ENCODE peak calls at places on chromosomes 11 and 22, in four cellular contexts. One of them, this sample, is unnamed.

GRCh38 chr11:32290783-32291182 is 144.6 kb downstream of the WT1 start:
- DNase-seq in transverse colon: no peak
- DNase-seq in HCT116: no peak
- DNase-seq in prostate gland: no peak
- DNase-seq in this sample: no peak

GRCh38 chr11:75554258-75555022 is 7.6 kb upstream of the SERPINH1 start:
- DNase-seq in transverse colon: peak
- DNase-seq in HCT116: no peak
- DNase-seq in prostate gland: peak
- DNase-seq in this sample: no peak

GRCh38 chr11:3341298-3341697 is 37.6 kb downstream of the ZNF195 start:
- DNase-seq in transverse colon: peak
- DNase-seq in HCT116: peak
- DNase-seq in prostate gland: peak
- DNase-seq in this sample: no peak

GRCh38 chr22:32202539-32203180 is 2.2 kb downstream of the RFPL2 start:
- DNase-seq in transverse colon: peak
- DNase-seq in HCT116: peak
- DNase-seq in prostate gland: peak
- DNase-seq in this sample: peak

GRCh38 chr22:30694638-30695350 is at the start of gene OSBP2:
- DNase-seq in transverse colon: peak
- DNase-seq in HCT116: no peak
- DNase-seq in prostate gland: peak
- DNase-seq in this sample: no peak

GRCh38 chr22:49613871-49614270 is 213.8 kb downstream of the BRD1 start:
- DNase-seq in transverse colon: no peak
- DNase-seq in HCT116: no peak
- DNase-seq in prostate gland: no peak
- DNase-seq in this sample: no peak

GRCh38 chr11:68461284-68461861 is 821 bp downstream of the PPP6R3 start:
- DNase-seq in transverse colon: no peak
- DNase-seq in HCT116: no peak
- DNase-seq in prostate gland: no peak
- DNase-seq in this sample: no peak

GRCh38 chr11:83545911-83546310 is 259.7 kb upstream of the CCDC90B start:
- DNase-seq in transverse colon: no peak
- DNase-seq in HCT116: no peak
- DNase-seq in prostate gland: no peak
- DNase-seq in this sample: no peak

GRCh38 chr11:113370634-113371033 is 16.9 kb upstream of the ANKK1 start:
- DNase-seq in transverse colon: no peak
- DNase-seq in HCT116: no peak
- DNase-seq in prostate gland: no peak
- DNase-seq in this sample: no peak

GRCh38 chr11:44319552-44320288 is 9.8 kb upstream of the ALX4 start:
- DNase-seq in transverse colon: no peak
- DNase-seq in HCT116: no peak
- DNase-seq in prostate gland: no peak
- DNase-seq in this sample: no peak

GRCh38 chr11:4991066-4991465 is 3.6 kb upstream of the OR51L1 start:
- DNase-seq in transverse colon: no peak
- DNase-seq in HCT116: no peak
- DNase-seq in prostate gland: no peak
- DNase-seq in this sample: no peak

GRCh38 chr22:50305658-50306566 is 1.5 kb downstream of the PLXNB2 start:
- DNase-seq in transverse colon: peak
- DNase-seq in HCT116: peak
- DNase-seq in prostate gland: peak
- DNase-seq in this sample: peak

GRCh38 chr22:20319041-20319744 is 667 bp downstream of the DGCR6L start:
- DNase-seq in transverse colon: no peak
- DNase-seq in HCT116: no peak
- DNase-seq in prostate gland: peak
- DNase-seq in this sample: no peak

GRCh38 chr22:29799217-29799680 is 32.1 kb downstream of the UQCR10 start:
- DNase-seq in transverse colon: peak
- DNase-seq in HCT116: peak
- DNase-seq in prostate gland: peak
- DNase-seq in this sample: peak

GRCh38 chr22:46002757-46003270 is 25.9 kb upstream of the WNT7B start:
- DNase-seq in transverse colon: no peak
- DNase-seq in HCT116: no peak
- DNase-seq in prostate gland: no peak
- DNase-seq in this sample: no peak

GRCh38 chr11:68541983-68542382 is 81.4 kb downstream of the PPP6R3 start:
- DNase-seq in transverse colon: no peak
- DNase-seq in HCT116: no peak
- DNase-seq in prostate gland: no peak
- DNase-seq in this sample: no peak

GRCh38 chr11:66904561-66904960 is 47.7 kb downstream of the LRFN4 start:
- DNase-seq in transverse colon: no peak
- DNase-seq in HCT116: no peak
- DNase-seq in prostate gland: no peak
- DNase-seq in this sample: no peak

GRCh38 chr11:2766166-2766565 is 66.4 kb upstream of the KCNQ1OT1 start:
- DNase-seq in transverse colon: no peak
- DNase-seq in HCT116: no peak
- DNase-seq in prostate gland: no peak
- DNase-seq in this sample: no peak

GRCh38 chr22:38967451-38968450 is 10.3 kb downstream of the APOBEC3A start:
- DNase-seq in transverse colon: peak
- DNase-seq in HCT116: no peak
- DNase-seq in prostate gland: no peak
- DNase-seq in this sample: no peak

GRCh38 chr11:84790849-84791427 is 836.2 kb downstream of the DLG2 start:
- DNase-seq in transverse colon: no peak
- DNase-seq in HCT116: no peak
- DNase-seq in prostate gland: no peak
- DNase-seq in this sample: no peak

GRCh38 chr11:69801513-69802335 is 17.5 kb downstream of the FGF3 start:
- DNase-seq in transverse colon: no peak
- DNase-seq in HCT116: peak
- DNase-seq in prostate gland: no peak
- DNase-seq in this sample: no peak

GRCh38 chr22:44229809-44230208 is 49.1 kb downstream of the PARVG start:
- DNase-seq in transverse colon: no peak
- DNase-seq in HCT116: no peak
- DNase-seq in prostate gland: no peak
- DNase-seq in this sample: no peak

GRCh38 chr11:67644042-67644441 is 4.5 kb upstream of the TBX10 start:
- DNase-seq in transverse colon: no peak
- DNase-seq in HCT116: peak
- DNase-seq in prostate gland: no peak
- DNase-seq in this sample: no peak

GRCh38 chr11:10490398-10491232 is 35.6 kb downstream of the AMPD3 start:
- DNase-seq in transverse colon: peak
- DNase-seq in HCT116: peak
- DNase-seq in prostate gland: no peak
- DNase-seq in this sample: no peak

GRCh38 chr11:47394322-47395224 is 13.8 kb upstream of the SLC39A13 start:
- DNase-seq in transverse colon: peak
- DNase-seq in HCT116: no peak
- DNase-seq in prostate gland: no peak
- DNase-seq in this sample: no peak

GRCh38 chr11:126390418-126390817 is 34.9 kb downstream of the ST3GAL4 start:
- DNase-seq in transverse colon: no peak
- DNase-seq in HCT116: no peak
- DNase-seq in prostate gland: no peak
- DNase-seq in this sample: no peak

GRCh38 chr11:76455331-76455730 is 10.5 kb downstream of the EMSY start:
- DNase-seq in transverse colon: no peak
- DNase-seq in HCT116: no peak
- DNase-seq in prostate gland: no peak
- DNase-seq in this sample: no peak

GRCh38 chr11:61547246-61547645 is 33.6 kb downstream of the SYT7 start:
- DNase-seq in transverse colon: no peak
- DNase-seq in HCT116: no peak
- DNase-seq in prostate gland: no peak
- DNase-seq in this sample: no peak

GRCh38 chr11:28701760-28702449 is 593.7 kb downstream of the METTL15 start:
- DNase-seq in transverse colon: no peak
- DNase-seq in HCT116: peak
- DNase-seq in prostate gland: peak
- DNase-seq in this sample: no peak

GRCh38 chr22:30245985-30246901 is at the start of gene LIF:
- DNase-seq in transverse colon: peak
- DNase-seq in HCT116: no peak
- DNase-seq in prostate gland: no peak
- DNase-seq in this sample: no peak

GRCh38 chr22:44331881-44332714 is 19.3 kb upstream of the SHISAL1 start:
- DNase-seq in transverse colon: no peak
- DNase-seq in HCT116: no peak
- DNase-seq in prostate gland: no peak
- DNase-seq in this sample: no peak

GRCh38 chr11:121802542-121802941 is 313.5 kb downstream of the BLID start:
- DNase-seq in transverse colon: peak
- DNase-seq in HCT116: no peak
- DNase-seq in prostate gland: no peak
- DNase-seq in this sample: no peak

GRCh38 chr22:39292561-39293074 is 26.8 kb downstream of the RPL3 start:
- DNase-seq in transverse colon: peak
- DNase-seq in HCT116: peak
- DNase-seq in prostate gland: peak
- DNase-seq in this sample: peak

GRCh38 chr11:114779189-114779588 is 100.9 kb downstream of the NXPE2 start:
- DNase-seq in transverse colon: no peak
- DNase-seq in HCT116: no peak
- DNase-seq in prostate gland: no peak
- DNase-seq in this sample: no peak

GRCh38 chr11:44312876-44313275 is 2.9 kb upstream of the ALX4 start:
- DNase-seq in transverse colon: no peak
- DNase-seq in HCT116: no peak
- DNase-seq in prostate gland: no peak
- DNase-seq in this sample: no peak

GRCh38 chr22:32745251-32745995 is 56.1 kb upstream of the TIMP3 start:
- DNase-seq in transverse colon: peak
- DNase-seq in HCT116: peak
- DNase-seq in prostate gland: peak
- DNase-seq in this sample: no peak

GRCh38 chr11:8168485-8169257 is at the start of gene RIC3:
- DNase-seq in transverse colon: peak
- DNase-seq in HCT116: no peak
- DNase-seq in prostate gland: peak
- DNase-seq in this sample: no peak

GRCh38 chr11:44162662-44163061 is 67.2 kb downstream of the EXT2 start:
- DNase-seq in transverse colon: no peak
- DNase-seq in HCT116: no peak
- DNase-seq in prostate gland: no peak
- DNase-seq in this sample: no peak

GRCh38 chr11:33899383-33900037 is 7.6 kb upstream of the LMO2 start:
- DNase-seq in transverse colon: peak
- DNase-seq in HCT116: peak
- DNase-seq in prostate gland: peak
- DNase-seq in this sample: peak

GRCh38 chr11:33895752-33896137 is 3.9 kb upstream of the LMO2 start:
- DNase-seq in transverse colon: no peak
- DNase-seq in HCT116: no peak
- DNase-seq in prostate gland: peak
- DNase-seq in this sample: no peak

GRCh38 chr11:33900159-33900855 is 8.4 kb upstream of the LMO2 start:
- DNase-seq in transverse colon: no peak
- DNase-seq in HCT116: no peak
- DNase-seq in prostate gland: no peak
- DNase-seq in this sample: no peak

GRCh38 chr11:33898957-33899356 is 7.1 kb upstream of the LMO2 start:
- DNase-seq in transverse colon: no peak
- DNase-seq in HCT116: no peak
- DNase-seq in prostate gland: no peak
- DNase-seq in this sample: no peak

GRCh38 chr11:33897761-33898403 is 6.0 kb upstream of the LMO2 start:
- DNase-seq in transverse colon: no peak
- DNase-seq in HCT116: no peak
- DNase-seq in prostate gland: peak
- DNase-seq in this sample: no peak
- H3K4me3 ChIP-seq in transverse colon: no peak
- H3K4me3 ChIP-seq in HCT116: no peak
- H3K4me3 ChIP-seq in prostate gland: no peak
- H3K4me3 ChIP-seq in this sample: no peak

GRCh38 chr22:37633693-37634504 is 5.6 kb upstream of the SH3BP1 start:
- DNase-seq in transverse colon: peak
- DNase-seq in HCT116: no peak
- DNase-seq in prostate gland: peak
- DNase-seq in this sample: no peak
- TF ChIP-seq CTCF in transverse colon: no peak
- TF ChIP-seq CTCF in HCT116: no peak
- TF ChIP-seq CTCF in prostate gland: peak
- TF ChIP-seq CTCF in this sample: no peak

DNA sequence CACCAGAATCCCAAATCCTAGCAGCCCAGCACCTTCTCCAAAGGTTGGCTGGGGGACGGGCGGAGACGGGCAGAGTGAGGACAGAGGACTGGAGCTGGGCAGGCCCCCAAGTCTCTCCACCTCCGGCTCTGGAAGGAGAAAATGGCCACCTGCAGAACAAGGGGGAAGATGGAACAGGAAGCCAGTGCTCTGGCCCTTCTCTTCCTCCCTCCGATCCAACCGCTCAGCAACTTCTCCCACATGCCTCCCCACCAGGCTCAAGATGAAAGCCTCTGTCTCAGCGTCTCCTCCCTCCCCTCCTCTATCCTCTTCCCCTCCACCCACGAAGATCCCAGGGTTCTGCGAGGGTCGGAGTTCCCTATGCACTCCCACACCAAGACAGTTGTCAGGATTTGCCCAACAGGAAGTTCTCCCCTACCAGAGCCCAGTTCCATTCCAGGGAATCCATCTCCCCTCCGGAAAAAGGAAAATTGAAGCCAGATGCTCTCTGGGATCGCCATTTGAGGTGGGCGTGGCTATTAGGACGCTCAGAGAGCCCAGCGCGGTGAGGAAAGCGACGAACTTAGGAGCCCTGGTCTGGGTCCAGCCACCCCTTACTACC is 20.0 kb downstream of the ADA2 start:
- DNase-seq in transverse colon: no peak
- DNase-seq in HCT116: no peak
- DNase-seq in prostate gland: no peak
- DNase-seq in this sample: no peak
- H3K4me3 ChIP-seq in transverse colon: no peak
- H3K4me3 ChIP-seq in HCT116: no peak
- H3K4me3 ChIP-seq in prostate gland: peak
- H3K4me3 ChIP-seq in this sample: no peak

GRCh38 chr22:35587447-35587870 is 29.7 kb downstream of the MB start:
- DNase-seq in transverse colon: peak
- DNase-seq in HCT116: no peak
- DNase-seq in prostate gland: peak
- DNase-seq in this sample: peak
- TF ChIP-seq CTCF in transverse colon: no peak
- TF ChIP-seq CTCF in HCT116: no peak
- TF ChIP-seq CTCF in prostate gland: no peak
- TF ChIP-seq CTCF in this sample: no peak

GRCh38 chr11:58922475-58922874 is 16.8 kb upstream of the GLYATL1 start:
- DNase-seq in transverse colon: no peak
- DNase-seq in HCT116: no peak
- DNase-seq in prostate gland: peak
- DNase-seq in this sample: no peak
- H3K4me3 ChIP-seq in transverse colon: no peak
- H3K4me3 ChIP-seq in HCT116: no peak
- H3K4me3 ChIP-seq in prostate gland: no peak
- H3K4me3 ChIP-seq in this sample: no peak

This sample was measured in LNCaP clone FGC.